ENCODE peak calls at places on chromosomes 6 and 20, in seven cellular contexts. S is body of pancreas, R is uterus, C is kidney, Q is IMR-90, X is psoas muscle, N is heart right ventricle. P is an unnamed sample.

GRCh38 chr6:21598662-21599061 is 5.1 kb downstream of the SOX4 start:
- DNase-seq in S (no peak), R (no peak), C (no peak), Q (no peak), X (no peak), N (no peak), P (no peak)

GRCh38 chr20:47315339-47315662 is 41.2 kb downstream of the ZMYND8 start:
- DNase-seq in S (no peak), R (no peak), C (no peak), Q (peak; percentile 38), X (peak; percentile 40), N (no peak), P (no peak)

GRCh38 chr20:44910690-44911262 is 916 bp downstream of the PABPC1L start:
- DNase-seq in S (peak; percentile 15), R (no peak), C (no peak), Q (no peak), X (no peak), N (no peak), P (no peak)

GRCh38 chr6:52595000-52595795 is 18.3 kb upstream of the TRAM2 start:
- DNase-seq in S (no peak), R (peak; percentile 63), C (no peak), Q (peak; percentile 94), X (peak; percentile 34), N (peak; percentile 33), P (peak; percentile 41)

GRCh38 chr6:10597499-10598001 is 76.4 kb downstream of the GCNT2 start:
- DNase-seq in S (no peak), R (no peak), C (no peak), Q (no peak), X (no peak), N (no peak), P (no peak)

GRCh38 chr6:26457407-26457795 is 354 bp upstream of the BTN2A1 start:
- DNase-seq in S (no peak), R (peak; percentile 44), C (no peak), Q (no peak), X (peak; percentile 39), N (no peak), P (peak; percentile 36)

GRCh38 chr20:11891827-11892521 is 25.7 kb upstream of the BTBD3 start:
- DNase-seq in S (peak; percentile 73), R (peak; percentile 65), C (peak; percentile 71), Q (peak; percentile 62), X (peak; percentile 21), N (peak; percentile 36), P (peak; percentile 76)

GRCh38 chr6:169574420-169574819 is 127.4 kb downstream of the WDR27 start:
- DNase-seq in S (no peak), R (no peak), C (peak; percentile 58), Q (no peak), X (no peak), N (no peak), P (no peak)

GRCh38 chr6:26657268-26657667 is 2.3 kb downstream of the ZNF322 start:
- DNase-seq in S (no peak), R (no peak), C (no peak), Q (no peak), X (no peak), N (no peak), P (no peak)

GRCh38 chr20:47795214-47795667 is 10.0 kb upstream of the SULF2 start:
- DNase-seq in S (peak; percentile 18), R (peak; percentile 37), C (peak; percentile 84), Q (no peak), X (peak; percentile 49), N (peak; percentile 49), P (no peak)

GRCh38 chr20:14959506-14960493 is 622.4 kb upstream of the FLRT3 start:
- DNase-seq in S (no peak), R (no peak), C (no peak), Q (no peak), X (no peak), N (no peak), P (no peak)

GRCh38 chr20:23258747-23259121 is 91.9 kb upstream of the NXT1 start:
- DNase-seq in S (no peak), R (no peak), C (no peak), Q (no peak), X (no peak), N (no peak), P (no peak)

GRCh38 chr6:145139451-145139850 is 595.9 kb downstream of the EPM2A start:
- DNase-seq in S (no peak), R (no peak), C (no peak), Q (peak; percentile 65), X (no peak), N (no peak), P (no peak)

GRCh38 chr6:147063469-147064031 is 140.7 kb upstream of the STXBP5 start:
- DNase-seq in S (no peak), R (no peak), C (no peak), Q (peak; percentile 89), X (no peak), N (no peak), P (no peak)

GRCh38 chr6:110690916-110691315 is 124.4 kb downstream of the CDK19 start:
- DNase-seq in S (no peak), R (no peak), C (no peak), Q (no peak), X (no peak), N (no peak), P (no peak)

GRCh38 chr6:54112171-54112650 is 968 bp downstream of the MLIP start:
- DNase-seq in S (no peak), R (no peak), C (no peak), Q (no peak), X (no peak), N (no peak), P (no peak)

GRCh38 chr6:151999194-151999593 is 191.7 kb downstream of the ESR1 start:
- DNase-seq in S (no peak), R (no peak), C (no peak), Q (no peak), X (no peak), N (no peak), P (no peak)

GRCh38 chr20:62068997-62069396 is 3.3 kb upstream of the TAF4 start:
- DNase-seq in S (no peak), R (no peak), C (no peak), Q (no peak), X (no peak), N (no peak), P (no peak)

GRCh38 chr20:62066983-62067433 is 1.3 kb upstream of the TAF4 start:
- DNase-seq in S (no peak), R (no peak), C (no peak), Q (no peak), X (no peak), N (no peak), P (no peak)

GRCh38 chr20:62066339-62066982 is 780 bp upstream of the TAF4 start:
- DNase-seq in S (peak; percentile 76), R (peak; percentile 39), C (no peak), Q (no peak), X (peak; percentile 43), N (peak; percentile 58), P (peak; percentile 57)

GRCh38 chr20:62065669-62066338 is at the start of gene TAF4:
- DNase-seq in S (peak; percentile 80), R (peak; percentile 67), C (peak; percentile 92), Q (peak; percentile 60), X (peak; percentile 82), N (peak; percentile 81), P (peak; percentile 77)

GRCh38 chr20:62067547-62068260 is 2.0 kb upstream of the TAF4 start:
- DNase-seq in S (no peak), R (no peak), C (no peak), Q (no peak), X (no peak), N (no peak), P (no peak)
- H3K4me3 ChIP-seq in S (no peak overlapping the region), R (no peak overlapping the region), C (no peak overlapping the region), Q (no peak overlapping the region), X (no peak overlapping the region), N (peak overlapping the region; percentile 70), P (no peak overlapping the region)

DNA sequence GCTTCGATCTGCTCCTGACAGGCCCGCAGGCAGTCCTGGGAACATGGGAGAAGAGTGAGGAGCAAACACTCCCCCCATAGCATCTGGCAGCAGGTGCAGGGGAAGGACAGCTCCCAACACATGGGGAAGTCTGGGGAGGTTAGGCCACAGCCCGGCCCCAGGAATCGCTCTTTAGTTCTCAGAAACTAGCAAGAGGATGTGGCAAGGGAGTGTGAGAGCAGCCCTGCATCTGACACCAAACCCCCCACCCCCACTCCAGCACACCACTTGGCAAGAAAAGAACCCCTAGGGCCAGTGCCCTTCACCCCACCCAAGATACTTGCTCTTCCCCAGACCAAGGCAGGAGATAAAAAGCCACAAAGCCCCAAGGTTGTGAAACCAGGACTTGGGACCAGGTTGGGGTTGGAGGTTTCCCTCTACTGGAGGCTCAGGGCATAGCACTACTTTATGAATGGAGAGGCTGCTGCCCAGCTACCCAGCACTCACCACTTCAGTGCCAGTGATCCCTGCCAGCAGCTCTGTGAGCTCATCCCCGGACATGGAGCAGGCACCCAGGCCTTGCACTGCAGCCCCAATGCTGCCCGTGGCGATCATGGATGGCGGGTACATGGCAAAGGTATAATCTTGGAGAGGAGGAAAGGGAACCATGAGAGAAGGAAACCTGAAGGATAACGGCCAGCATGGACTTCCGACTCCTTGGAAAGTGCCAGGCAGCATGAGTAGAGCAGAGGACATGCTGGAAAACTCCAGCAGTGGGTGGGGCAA is 5.4 kb downstream of the CCND3 start:
- DNase-seq in S (peak; percentile 78), R (peak; percentile 46), C (peak; percentile 82), Q (peak; percentile 85), X (peak; percentile 67), N (peak; percentile 56), P (peak; percentile 73)
- H3K4me1 ChIP-seq in S (peaks cover 38% of the 10 kb centered on the region), R (peaks cover 24% of the 10 kb centered on the region), C (peaks cover 21% of the 10 kb centered on the region), Q (peaks cover 26% of the 10 kb centered on the region), X (peaks cover 18% of the 10 kb centered on the region), N (peaks cover 26% of the 10 kb centered on the region), P (peaks cover 23% of the 10 kb centered on the region)

DNA sequence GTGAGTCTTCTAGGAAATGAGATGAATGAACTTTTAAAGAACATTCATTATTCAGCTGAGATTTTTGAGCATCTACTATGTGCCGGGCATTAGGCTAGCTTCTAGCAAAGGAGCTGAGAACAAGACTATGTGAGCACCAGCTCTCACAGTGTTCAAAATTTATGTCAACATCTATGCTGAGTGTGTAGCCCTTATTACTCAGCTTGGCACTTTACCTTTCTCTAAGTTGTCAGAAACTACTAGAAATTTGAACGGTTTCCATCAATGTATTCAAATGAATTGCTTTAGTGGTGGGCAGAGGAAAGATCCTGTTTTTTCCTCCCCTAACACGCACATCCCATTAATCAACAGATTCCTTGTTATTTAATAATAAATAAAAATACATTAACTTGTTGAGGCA is 33.3 kb downstream of the CYP24A1 start:
- DNase-seq in S (no peak), R (no peak), C (no peak), Q (no peak), X (no peak), N (no peak), P (no peak)
- H3K27ac ChIP-seq in S (no peak overlapping the region), R (no peak overlapping the region), C (no peak overlapping the region), Q (no peak overlapping the region), X (no peak overlapping the region), N (no peak overlapping the region), P (no peak overlapping the region)

GRCh38 chr6:7770111-7770510 is 44.2 kb downstream of the BMP6 start:
- DNase-seq in S (no peak), R (no peak), C (no peak), Q (peak; percentile 69), X (no peak), N (no peak), P (no peak)

GRCh38 chr6:7773914-7774313 is 48.0 kb downstream of the BMP6 start:
- DNase-seq in S (no peak), R (no peak), C (no peak), Q (no peak), X (no peak), N (no peak), P (no peak)

GRCh38 chr6:7769702-7770101 is 43.8 kb downstream of the BMP6 start:
- DNase-seq in S (no peak), R (no peak), C (no peak), Q (peak; percentile 47), X (no peak), N (no peak), P (no peak)

GRCh38 chr6:7773322-7773721 is 47.4 kb downstream of the BMP6 start:
- DNase-seq in S (no peak), R (no peak), C (no peak), Q (peak; percentile 58), X (no peak), N (no peak), P (no peak)

GRCh38 chr6:7770601-7771000 is 44.7 kb downstream of the BMP6 start:
- DNase-seq in S (no peak), R (no peak), C (no peak), Q (no peak), X (no peak), N (no peak), P (no peak)
- H3K4me3 ChIP-seq in S (no peak overlapping the region), R (no peak overlapping the region), C (no peak overlapping the region), Q (no peak overlapping the region), X (no peak overlapping the region), N (no peak overlapping the region), P (no peak overlapping the region)

P was measured in lung.